ENCODE peak calls at places on chromosomes 1 and 21, in seven cellular contexts. U, K, X, R, N, V and F are unnamed samples.

GRCh38 chr1:182833271-182833670 is 5.9 kb upstream of the DHX9 start:
- DNase-seq in U (no peak), N (no peak), V (no peak), X (no peak), K (no peak), R (no peak), F (no peak)

GRCh38 chr1:67575861-67576260 is 109.1 kb upstream of the GADD45A start:
- DNase-seq in U (no peak), N (no peak), X (no peak), R (no peak), K (peak), V (peak), F (peak)

GRCh38 chr1:82401116-82401515 is 600.4 kb downstream of the ADGRL2 start:
- DNase-seq in X (no peak), R (no peak), V (no peak), K (no peak), N (no peak), U (no peak), F (no peak)

GRCh38 chr1:21783679-21784603 is 992 bp upstream of the USP48 start:
- DNase-seq in X (peak), K (peak), R (peak), U (no peak), N (peak), V (no peak), F (no peak)

GRCh38 chr1:85027242-85027983 is 20.9 kb downstream of the MCOLN3 start:
- DNase-seq in N (peak), X (no peak), R (no peak), V (no peak), K (peak), U (no peak), F (no peak)

GRCh38 chr1:204530932-204531331 is 14.7 kb downstream of the MDM4 start:
- DNase-seq in K (no peak), R (no peak), N (no peak), X (no peak), U (no peak), V (no peak), F (no peak)

GRCh38 chr21:41658321-41658720 is 108.5 kb downstream of the RIPK4 start:
- DNase-seq in V (no peak), N (no peak), K (no peak), U (no peak), R (no peak), X (no peak), F (no peak)

GRCh38 chr1:107659961-107660360 is 305.0 kb downstream of the VAV3 start:
- DNase-seq in X (no peak), V (no peak), R (no peak), K (no peak), N (no peak), U (no peak), F (no peak)

GRCh38 chr1:229942508-229942907 is 124.5 kb upstream of the GALNT2 start:
- DNase-seq in K (no peak), V (no peak), X (no peak), N (no peak), R (no peak), U (no peak), F (no peak)

GRCh38 chr1:211236633-211237321 is 22.4 kb upstream of the RCOR3 start:
- DNase-seq in V (no peak), K (no peak), U (no peak), N (peak), X (no peak), R (no peak), F (no peak)

GRCh38 chr1:154567386-154568164 is at the start of gene CHRNB2:
- DNase-seq in N (peak), V (no peak), K (peak), U (no peak), R (peak), X (peak), F (no peak)

GRCh38 chr1:14238472-14239059 is 359.9 kb upstream of the KAZN start:
- DNase-seq in U (peak), K (peak), R (no peak), X (no peak), V (no peak), N (no peak), F (no peak)

GRCh38 chr21:28298251-28298672 is 694.4 kb downstream of the LTN1 start:
- DNase-seq in R (no peak), V (no peak), X (no peak), K (no peak), N (no peak), U (no peak), F (no peak)

GRCh38 chr1:2382621-2383361 is 8.6 kb downstream of the MORN1 start:
- DNase-seq in K (peak), N (peak), U (no peak), X (peak), R (no peak), V (peak), F (no peak)

GRCh38 chr1:192702212-192702993 is 66.5 kb downstream of the RGS13 start:
- DNase-seq in V (no peak), N (peak), U (no peak), K (peak), R (peak), X (no peak), F (peak)

GRCh38 chr1:35031103-35031452 is 667 bp downstream of the ZMYM6 start:
- DNase-seq in V (no peak), R (peak), N (peak), K (peak), U (no peak), X (no peak), F (no peak)

GRCh38 chr1:67831850-67832513 is 1.3 kb downstream of the GNG12 start:
- DNase-seq in R (no peak), U (no peak), X (peak), N (peak), K (peak), V (peak), F (peak)

GRCh38 chr1:117735045-117735992 is 129.5 kb downstream of the TENT5C start:
- DNase-seq in K (peak), X (no peak), U (no peak), N (peak), V (no peak), R (peak), F (peak)

GRCh38 chr1:37861151-37861550 is 1.8 kb upstream of the MTF1 start:
- DNase-seq in X (no peak), R (no peak), V (no peak), U (no peak), K (no peak), N (no peak), F (no peak)

GRCh38 chr1:1341549-1342021 is 7.6 kb downstream of the DVL1 start:
- DNase-seq in R (no peak), U (no peak), V (no peak), N (no peak), X (no peak), K (no peak), F (no peak)

GRCh38 chr1:231723146-231723545 is 96.6 kb downstream of the DISC1 start:
- DNase-seq in N (no peak), K (no peak), R (no peak), U (no peak), V (no peak), X (no peak), F (no peak)

GRCh38 chr1:183908095-183908494 is 103.2 kb downstream of the RGL1 start:
- DNase-seq in U (no peak), R (no peak), K (no peak), X (no peak), V (no peak), N (no peak), F (no peak)

GRCh38 chr1:65493792-65494191 is 73.3 kb downstream of the LEPR start:
- DNase-seq in V (no peak), X (no peak), N (no peak), R (no peak), U (no peak), K (peak), F (no peak)

GRCh38 chr1:62084304-62084905 is 110.2 kb upstream of the L1TD1 start:
- DNase-seq in R (no peak), V (no peak), U (no peak), X (no peak), N (no peak), K (peak), F (no peak)

GRCh38 chr1:19222979-19223824 is 13.1 kb upstream of the UBR4 start:
- DNase-seq in N (no peak), U (no peak), R (no peak), V (no peak), K (no peak), X (no peak), F (no peak)

GRCh38 chr1:155175927-155176371 is 2.3 kb downstream of the TRIM46 start:
- DNase-seq in R (peak), V (no peak), N (no peak), X (peak), K (no peak), U (no peak), F (no peak)

GRCh38 chr21:15060776-15061175 is 4.0 kb downstream of the NRIP1 start:
- DNase-seq in U (no peak), N (no peak), X (no peak), K (no peak), R (no peak), V (no peak), F (no peak)

GRCh38 chr1:246567258-246568235 is 1.3 kb downstream of the CNST start:
- DNase-seq in X (no peak), K (peak), U (no peak), N (no peak), R (no peak), V (no peak), F (peak)

GRCh38 chr1:201126832-201127754 is at the start of gene ASCL5:
- DNase-seq in U (no peak), N (peak), K (peak), V (no peak), X (peak), R (no peak), F (no peak)

GRCh38 chr1:153417136-153417888 is 992 bp downstream of the S100A7A start:
- DNase-seq in N (no peak), V (no peak), R (no peak), K (no peak), X (peak), U (no peak), F (no peak)

DNA sequence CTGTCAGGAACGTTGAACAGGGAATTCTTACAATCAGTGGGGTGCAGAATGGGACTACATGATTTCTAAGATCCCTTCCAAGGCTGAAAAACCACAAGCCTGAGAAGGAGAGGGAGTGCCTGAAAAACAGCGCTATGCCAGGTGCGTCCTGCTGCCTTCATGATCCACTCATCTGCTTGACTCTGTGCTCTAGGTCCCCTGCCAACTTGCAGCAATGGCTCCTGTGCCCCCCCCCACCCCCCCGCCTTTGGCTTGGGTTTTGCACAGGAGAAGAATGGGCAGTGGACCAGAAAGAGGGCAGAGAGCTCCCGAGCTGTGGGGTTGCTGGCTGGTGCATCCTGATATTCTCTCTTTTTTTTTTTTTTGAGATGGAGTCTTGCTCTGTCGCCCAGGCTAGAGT is 5.9 kb downstream of the SLC2A7 start:
- DNase-seq in R (no peak), U (no peak), V (no peak), K (no peak), X (no peak), N (no peak), F (no peak)
- H3K4me3 ChIP-seq in R (no peak), U (no peak), V (no peak), K (no peak), X (no peak), N (no peak), F (no peak)

GRCh38 chr21:45011911-45012660 is 62.3 kb upstream of the ADARB1 start:
- DNase-seq in K (peak), U (no peak), R (no peak), N (peak), V (peak), X (peak), F (peak)

GRCh38 chr21:45011426-45011825 is 63.0 kb upstream of the ADARB1 start:
- DNase-seq in R (no peak), K (no peak), V (peak), X (no peak), N (no peak), U (no peak), F (no peak)

GRCh38 chr21:45012661-45013270 is 61.6 kb upstream of the ADARB1 start:
- DNase-seq in U (no peak), R (no peak), N (no peak), K (no peak), V (peak), X (peak), F (no peak)

GRCh38 chr21:45014747-45015468 is 59.5 kb upstream of the ADARB1 start:
- DNase-seq in V (no peak), U (no peak), R (no peak), K (no peak), X (no peak), N (no peak), F (no peak)

DNA sequence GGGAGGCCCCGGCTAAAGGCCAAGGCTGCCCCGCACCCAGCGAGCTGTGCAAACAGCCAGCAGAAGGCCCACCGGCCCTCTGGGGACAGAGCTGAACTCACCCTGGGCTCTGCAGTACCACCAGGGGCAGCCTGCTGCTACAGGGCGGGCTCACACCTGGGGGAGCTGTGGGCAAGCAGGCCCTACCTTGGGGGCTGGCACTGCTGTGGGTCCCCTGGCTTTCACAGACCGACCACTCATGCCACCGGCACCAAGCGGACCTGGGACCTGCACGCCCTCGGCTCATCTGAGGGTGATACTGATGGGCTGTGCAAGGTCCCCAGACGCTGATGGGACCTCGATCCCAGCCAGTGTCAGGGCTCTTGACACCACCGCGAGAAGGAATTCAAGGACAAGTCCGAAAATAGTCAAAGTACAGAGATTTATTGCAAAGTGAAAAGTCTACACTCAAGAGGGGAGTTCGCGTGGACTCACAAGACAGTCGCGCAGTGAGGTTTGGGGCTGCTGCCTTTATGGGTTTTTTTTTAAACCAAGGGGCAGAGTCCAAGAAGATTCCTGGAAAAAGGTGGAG is 61.0 kb upstream of the ADARB1 start:
- DNase-seq in X (peak), R (no peak), N (peak), K (no peak), U (no peak), V (no peak), F (no peak)
- TF ChIP-seq CTCF in X (peak), R (no peak), N (no peak), K (no peak), U (no peak), V (no peak), F (no peak)

GRCh38 chr1:33391669-33392068 is 39.2 kb downstream of the PHC2 start:
- DNase-seq in N (no peak), U (no peak), V (no peak), R (no peak), K (no peak), X (no peak), F (no peak)

GRCh38 chr1:33392639-33393038 is 38.3 kb downstream of the PHC2 start:
- DNase-seq in U (no peak), N (no peak), V (no peak), R (no peak), X (no peak), K (peak), F (no peak)

GRCh38 chr1:33393524-33393923 is 37.4 kb downstream of the PHC2 start:
- DNase-seq in K (no peak), U (no peak), R (no peak), N (no peak), X (no peak), V (no peak), F (no peak)

GRCh38 chr1:33394716-33395115 is 36.2 kb downstream of the PHC2 start:
- DNase-seq in V (no peak), U (no peak), K (peak), X (no peak), R (no peak), N (no peak), F (peak)

DNA sequence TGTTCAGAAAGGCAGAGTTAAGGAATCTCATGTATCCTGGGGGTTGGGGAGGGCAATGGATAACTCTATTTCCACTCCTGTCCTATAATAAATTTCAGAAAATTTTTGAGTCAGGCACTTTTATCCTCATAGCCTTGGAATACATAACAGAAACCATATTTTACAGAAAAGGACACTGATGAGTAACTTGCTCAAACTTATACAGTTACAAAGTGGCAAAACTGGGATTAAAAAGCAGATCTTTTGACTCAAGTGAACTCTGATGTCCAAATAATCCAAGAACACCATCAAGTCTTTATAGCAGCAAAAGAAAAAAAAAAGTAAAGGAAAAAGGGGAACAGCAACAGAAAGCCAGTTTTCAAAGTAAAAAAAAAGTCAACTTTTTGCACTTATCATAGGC is 36.9 kb downstream of the PHC2 start:
- DNase-seq in V (no peak), R (no peak), N (no peak), X (no peak), U (no peak), K (no peak), F (no peak)
- H3K4me3 ChIP-seq in V (no peak), R (no peak), N (no peak), X (no peak), U (no peak), K (no peak), F (no peak)

DNA sequence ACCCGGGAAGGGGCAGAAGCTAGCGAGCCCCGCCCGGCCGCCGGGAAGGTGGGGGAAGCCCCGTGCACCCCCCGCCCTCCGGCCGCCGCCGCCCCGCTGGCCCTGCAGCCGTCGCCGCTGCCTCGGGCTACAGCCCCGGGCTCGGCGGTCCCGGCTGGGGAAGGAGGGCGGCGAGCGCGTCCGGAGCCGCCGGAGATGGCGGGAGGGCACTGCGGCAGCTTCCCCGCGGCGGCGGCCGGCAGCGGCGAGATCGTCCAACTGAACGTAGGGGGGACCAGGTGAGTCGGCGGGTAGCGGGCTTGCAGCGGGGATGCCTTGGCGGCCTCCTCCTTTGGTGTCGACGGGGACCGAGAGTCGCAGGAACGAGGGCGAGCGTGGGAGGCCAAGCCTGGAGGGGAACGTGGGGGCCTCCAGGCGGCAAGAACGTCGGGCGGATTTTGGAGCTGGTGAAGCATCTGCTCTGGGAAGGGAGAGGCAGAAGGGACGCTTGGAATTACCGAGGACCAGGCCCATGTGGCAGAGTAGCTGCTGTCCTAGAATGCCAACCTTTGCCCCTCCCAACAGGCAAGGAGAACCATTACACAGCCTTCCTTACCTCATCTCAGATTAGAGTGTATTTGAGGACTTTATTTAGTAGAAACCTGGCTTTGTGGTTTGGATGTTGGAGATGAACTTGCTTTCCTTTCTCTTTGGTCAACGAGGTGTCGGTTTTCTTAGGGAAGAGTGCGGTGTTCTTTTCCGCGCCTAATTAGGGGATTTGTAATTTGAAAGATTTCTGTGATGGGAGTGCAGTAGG is 585 bp downstream of the KCTD3 start:
- DNase-seq in K (peak), N (peak), X (peak), V (no peak), U (no peak), R (peak), F (no peak)
- TF ChIP-seq CTCF in K (no peak), N (no peak), X (no peak), V (no peak), U (no peak), R (no peak), F (peak)

GRCh38 chr1:112937070-112937469 is 18.9 kb downstream of the SLC16A1 start:
- DNase-seq in U (no peak), R (no peak), X (no peak), V (no peak), N (no peak), K (no peak), F (no peak)
- H3K4me3 ChIP-seq in U (peak), R (no peak), X (no peak), V (no peak), N (no peak), K (no peak), F (no peak)

GRCh38 chr1:215673943-215674342 is 106.8 kb downstream of the KCTD3 start:
- DNase-seq in R (no peak), X (no peak), V (no peak), N (no peak), K (no peak), U (no peak), F (no peak)

GRCh38 chr1:215677112-215677511 is 110.0 kb downstream of the KCTD3 start:
- DNase-seq in N (no peak), V (no peak), X (no peak), U (no peak), K (no peak), R (no peak), F (no peak)

GRCh38 chr1:215669806-215670485 is 102.8 kb downstream of the KCTD3 start:
- DNase-seq in V (no peak), N (no peak), X (no peak), R (no peak), K (no peak), U (no peak), F (no peak)

GRCh38 chr1:215667796-215668195 is 100.7 kb downstream of the KCTD3 start:
- DNase-seq in K (no peak), V (no peak), X (no peak), N (no peak), U (no peak), R (no peak), F (no peak)

GRCh38 chr1:215672482-215672881 is 105.4 kb downstream of the KCTD3 start:
- DNase-seq in K (no peak), U (no peak), R (no peak), X (no peak), N (no peak), V (no peak), F (no peak)
- TF ChIP-seq CTCF in K (peak), U (no peak), R (no peak), X (no peak), N (no peak), V (no peak), F (no peak)